ENCODE peak calls at places on chromosomes 3 and 15, in five cellular contexts. G, K, M, X and O are unnamed samples.

GRCh38 chr3:168722091-168722490 is 626.4 kb upstream of the GOLIM4 start:
- DNase-seq in G (no peak), K (no peak), M (no peak), X (no peak), O (no peak)

GRCh38 chr3:877001-877400 is 215.8 kb upstream of the CNTN6 start:
- DNase-seq in G (no peak), K (no peak), M (no peak), X (no peak), O (no peak)

GRCh38 chr15:77148191-77148590 is 77.3 kb upstream of the TSPAN3 start:
- DNase-seq in G (no peak), K (no peak), M (no peak), X (peak), O (no peak)

GRCh38 chr3:67415504-67415903 is 238.9 kb downstream of the SUCLG2 start:
- DNase-seq in G (no peak), K (no peak), M (no peak), X (peak), O (no peak)

GRCh38 chr15:82850731-82851130 is 41.3 kb downstream of the WHAMM start:
- DNase-seq in G (no peak), K (no peak), M (no peak), X (no peak), O (no peak)

GRCh38 chr3:64518950-64519349 is 168.8 kb downstream of the ADAMTS9 start:
- DNase-seq in G (no peak), K (no peak), M (no peak), X (peak), O (no peak)

GRCh38 chr15:31391687-31392671 is 65.3 kb downstream of the KLF13 start:
- DNase-seq in G (peak), K (peak), M (peak), X (peak), O (peak)

GRCh38 chr3:102790742-102791141 is 355.9 kb downstream of the ZPLD1 start:
- DNase-seq in G (no peak), K (no peak), M (no peak), X (no peak), O (no peak)

GRCh38 chr3:52696830-52697621 is 8.6 kb downstream of the GLT8D1 start:
- DNase-seq in G (no peak), K (no peak), M (no peak), X (peak), O (no peak)